ENCODE peak calls at places on chromosomes 4 and X, in nine cellular contexts. P, V, M, C, R, F, L, A and O are unnamed samples. For H3K4me1, the result is how much of the 10 kb centered on the place peaks cover.

GRCh38 chr4:2258091-2259035 is 3.5 kb downstream of the MXD4 start:
- DNase-seq in P (peak), V (no peak), M (no peak), C (no peak), R (no peak), F (peak), L (peak), A (no peak), O (peak)

GRCh38 chr4:141913928-141914327 is 277.5 kb downstream of the IL15 start:
- DNase-seq in P (no peak), V (no peak), M (no peak), C (no peak), R (no peak), F (no peak), L (no peak), A (peak), O (no peak)

GRCh38 chr4:5965225-5965624 is 53.0 kb downstream of the C4orf50 start:
- DNase-seq in P (no peak), V (no peak), M (no peak), C (no peak), R (no peak), F (peak), L (no peak), A (no peak), O (no peak)

GRCh38 chrX:69503835-69504625 is at the start of gene NALF2:
- DNase-seq in P (peak), V (no peak), M (peak), C (peak), R (peak), F (peak), L (no peak), A (peak), O (peak)

GRCh38 chr4:48175806-48176205 is 41.8 kb upstream of the TXK start:
- DNase-seq in P (no peak), V (no peak), M (no peak), C (peak), R (no peak), F (no peak), L (no peak), A (peak), O (no peak)

GRCh38 chr4:182978152-182978827 is 61.1 kb upstream of the DCTD start:
- DNase-seq in P (no peak), V (no peak), M (no peak), C (peak), R (peak), F (no peak), L (no peak), A (peak), O (no peak)

GRCh38 chr4:180827610-180828009 is 1415.6 kb upstream of the TENM3 start:
- DNase-seq in P (no peak), V (no peak), M (no peak), C (peak), R (no peak), F (no peak), L (no peak), A (peak), O (no peak)

GRCh38 chr4:186400676-186401075 is 134.7 kb downstream of the F11 start:
- DNase-seq in P (no peak), V (no peak), M (no peak), C (peak), R (peak), F (no peak), L (no peak), A (peak), O (peak)

GRCh38 chr4:112747035-112747434 is 110.1 kb downstream of the LARP7 start:
- DNase-seq in P (no peak), V (no peak), M (peak), C (no peak), R (peak), F (no peak), L (no peak), A (no peak), O (no peak)

GRCh38 chrX:13258052-13258444 is 61.8 kb downstream of the ATXN3L start:
- DNase-seq in P (no peak), V (no peak), M (no peak), C (no peak), R (no peak), F (no peak), L (no peak), A (no peak), O (no peak)

GRCh38 chrX:125202486-125203378 is 116.9 kb upstream of the TEX13C start:
- DNase-seq in P (peak), V (no peak), M (peak), C (no peak), R (peak), F (no peak), L (no peak), A (no peak), O (no peak)

GRCh38 chr4:138428611-138429010 is 186.5 kb upstream of the SLC7A11 start:
- DNase-seq in P (no peak), V (no peak), M (no peak), C (no peak), R (no peak), F (no peak), L (no peak), A (no peak), O (no peak)

GRCh38 chr4:177246636-177247584 is 62.8 kb upstream of the NEIL3 start:
- DNase-seq in P (no peak), V (no peak), M (no peak), C (peak), R (no peak), F (no peak), L (no peak), A (peak), O (no peak)

GRCh38 chr4:142331132-142331531 is 515.0 kb downstream of the INPP4B start:
- DNase-seq in P (peak), V (no peak), M (no peak), C (no peak), R (no peak), F (no peak), L (no peak), A (no peak), O (no peak)

GRCh38 chr4:186651624-186652023 is 72.0 kb downstream of the FAT1 start:
- DNase-seq in P (peak), V (no peak), M (peak), C (peak), R (peak), F (no peak), L (peak), A (no peak), O (peak)

GRCh38 chr4:22389240-22389871 is 126.5 kb downstream of the ADGRA3 start:
- DNase-seq in P (peak), V (no peak), M (peak), C (peak), R (peak), F (no peak), L (no peak), A (peak), O (peak)

GRCh38 chrX:14406225-14406624 is 123.1 kb upstream of the GLRA2 start:
- DNase-seq in P (no peak), V (no peak), M (no peak), C (no peak), R (no peak), F (no peak), L (no peak), A (no peak), O (no peak)

GRCh38 chr4:20506827-20507226 is 193.4 kb upstream of the PACRGL start:
- DNase-seq in P (no peak), V (no peak), M (no peak), C (peak), R (no peak), F (no peak), L (no peak), A (peak), O (no peak)

GRCh38 chr4:31089815-31090214 is 369.6 kb downstream of the PCDH7 start:
- DNase-seq in P (no peak), V (no peak), M (no peak), C (peak), R (peak), F (peak), L (no peak), A (peak), O (peak)

GRCh38 chr4:78313754-78314120 is 237.8 kb upstream of the ANXA3 start:
- DNase-seq in P (no peak), V (no peak), M (no peak), C (no peak), R (no peak), F (no peak), L (no peak), A (no peak), O (no peak)

GRCh38 chr4:181684310-181684709 is 558.9 kb upstream of the TENM3 start:
- DNase-seq in P (no peak), V (no peak), M (no peak), C (peak), R (no peak), F (no peak), L (no peak), A (peak), O (no peak)

GRCh38 chr4:94076498-94076897 is 131.2 kb upstream of the SMARCAD1 start:
- DNase-seq in P (no peak), V (no peak), M (no peak), C (no peak), R (no peak), F (no peak), L (no peak), A (no peak), O (no peak)

GRCh38 chr4:169612869-169613859 is 781 bp upstream of the NEK1 start:
- DNase-seq in P (peak), V (no peak), M (peak), C (peak), R (peak), F (peak), L (peak), A (peak), O (peak)

GRCh38 chr4:149345424-149345823 is 470.2 kb downstream of the IQCM start:
- DNase-seq in P (no peak), V (no peak), M (no peak), C (no peak), R (peak), F (no peak), L (no peak), A (no peak), O (no peak)

GRCh38 chr4:141486375-141486997 is 149.9 kb upstream of the IL15 start:
- DNase-seq in P (no peak), V (no peak), M (no peak), C (peak), R (peak), F (no peak), L (no peak), A (peak), O (no peak)

GRCh38 chr4:150242820-150243458 is 164.7 kb downstream of the DCLK2 start:
- DNase-seq in P (peak), V (no peak), M (peak), C (no peak), R (peak), F (no peak), L (no peak), A (peak), O (no peak)

GRCh38 chrX:105543271-105543670 is 279.1 kb upstream of the NRK start:
- DNase-seq in P (no peak), V (no peak), M (no peak), C (no peak), R (no peak), F (no peak), L (no peak), A (no peak), O (no peak)

GRCh38 chrX:150529587-150529986 is 38.8 kb upstream of the MTM1 start:
- DNase-seq in P (no peak), V (no peak), M (no peak), C (no peak), R (no peak), F (no peak), L (no peak), A (no peak), O (no peak)

GRCh38 chrX:63661676-63662075 is 123.3 kb downstream of the ARHGEF9 start:
- DNase-seq in P (no peak), V (no peak), M (no peak), C (no peak), R (no peak), F (no peak), L (no peak), A (no peak), O (no peak)

GRCh38 chr4:8293131-8293975 is 23.8 kb downstream of the HTRA3 start:
- DNase-seq in P (no peak), V (no peak), M (no peak), C (no peak), R (no peak), F (peak), L (no peak), A (no peak), O (no peak)

GRCh38 chr4:82746705-82747567 is 51.7 kb downstream of the SCD5 start:
- DNase-seq in P (no peak), V (no peak), M (no peak), C (no peak), R (no peak), F (no peak), L (no peak), A (no peak), O (no peak)

GRCh38 chr4:7788687-7789425 is 150.8 kb downstream of the AFAP1 start:
- DNase-seq in P (no peak), V (no peak), M (no peak), C (no peak), R (no peak), F (peak), L (no peak), A (no peak), O (no peak)

GRCh38 chrX:123962006-123962485 is 540 bp downstream of the STAG2 start:
- DNase-seq in P (no peak), V (no peak), M (no peak), C (no peak), R (no peak), F (no peak), L (no peak), A (no peak), O (no peak)

GRCh38 chr4:4462970-4463369 is 76.1 kb downstream of the NSG1 start:
- DNase-seq in P (no peak), V (no peak), M (no peak), C (no peak), R (no peak), F (no peak), L (no peak), A (peak), O (no peak)

GRCh38 chr4:159097144-159097543 is 5.7 kb upstream of the RAPGEF2 start:
- DNase-seq in P (no peak), V (no peak), M (no peak), C (no peak), R (no peak), F (no peak), L (no peak), A (no peak), O (no peak)

GRCh38 chrX:25640276-25640675 is 497.9 kb upstream of the MAGEB18 start:
- DNase-seq in P (no peak), V (no peak), M (no peak), C (no peak), R (no peak), F (no peak), L (no peak), A (no peak), O (no peak)

GRCh38 chr4:153518001-153518400 is 51.8 kb downstream of the TMEM131L start:
- DNase-seq in P (no peak), V (no peak), M (no peak), C (no peak), R (no peak), F (no peak), L (no peak), A (peak), O (peak)
- TF ChIP-seq CTCF in P (no peak), V (no peak), M (no peak), C (no peak), R (no peak), F (no peak), L (no peak), A (no peak), O (no peak)

DNA sequence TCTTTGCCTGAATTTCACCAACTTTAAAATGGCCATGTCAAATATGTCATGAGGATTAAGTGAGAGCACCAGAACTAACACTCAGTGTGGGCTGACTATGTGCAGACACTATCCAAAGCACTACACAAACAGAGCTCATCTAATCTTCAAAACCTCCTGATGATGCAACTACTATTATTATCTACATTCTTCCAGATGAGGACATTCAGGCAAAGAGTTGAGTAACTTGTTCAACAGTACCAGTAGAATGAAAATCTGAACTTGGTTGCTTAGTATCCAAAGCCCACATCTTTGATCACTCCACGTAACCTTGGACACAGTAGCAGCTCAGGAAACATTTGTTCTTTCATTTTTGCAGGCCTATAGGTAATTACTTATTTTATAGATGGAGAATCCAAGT is 90.1 kb downstream of the ATP8A1 start:
- DNase-seq in P (no peak), V (no peak), M (no peak), C (no peak), R (no peak), F (no peak), L (no peak), A (no peak), O (no peak)
- H3K4me1 ChIP-seq in P (under half), V (under half), M (under half), C (under half), R (under half), F (under half), L (under half), A (under half), O (under half)

GRCh38 chrX:153351981-153352380 is 18.0 kb downstream of the ZNF275 start:
- DNase-seq in P (no peak), V (no peak), M (no peak), C (no peak), R (no peak), F (no peak), L (no peak), A (no peak), O (no peak)

GRCh38 chrX:153357877-153358276 is 23.9 kb downstream of the ZNF275 start:
- DNase-seq in P (no peak), V (no peak), M (no peak), C (no peak), R (no peak), F (no peak), L (no peak), A (no peak), O (no peak)

GRCh38 chrX:153352858-153353257 is 18.9 kb downstream of the ZNF275 start:
- DNase-seq in P (no peak), V (no peak), M (no peak), C (no peak), R (no peak), F (no peak), L (no peak), A (no peak), O (no peak)

GRCh38 chrX:153349952-153350351 is 16.0 kb downstream of the ZNF275 start:
- DNase-seq in P (no peak), V (no peak), M (no peak), C (no peak), R (no peak), F (no peak), L (no peak), A (no peak), O (no peak)

DNA sequence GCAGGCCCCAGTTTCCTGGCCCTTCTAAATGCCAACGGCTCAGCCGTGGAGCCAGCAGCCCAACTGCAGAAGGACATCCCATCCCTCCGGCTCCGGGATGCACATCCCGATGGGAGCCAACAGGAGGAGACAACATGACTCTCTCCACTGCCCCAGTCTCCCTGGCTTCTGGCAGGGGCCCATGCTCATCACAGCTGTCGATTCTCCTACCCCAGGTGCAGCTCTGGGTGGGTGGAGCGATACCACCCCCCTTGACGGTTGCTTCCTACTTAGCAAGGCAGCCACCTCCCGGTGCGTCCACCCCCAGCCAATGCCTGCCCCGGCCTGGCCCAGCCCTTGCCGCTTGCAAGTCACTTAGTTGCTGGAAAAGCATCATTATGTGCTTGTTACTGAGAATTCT is 19.5 kb downstream of the ZNF275 start:
- DNase-seq in P (no peak), V (no peak), M (peak), C (no peak), R (no peak), F (no peak), L (no peak), A (no peak), O (no peak)
- TF ChIP-seq CTCF in P (no peak), V (no peak), M (peak), C (no peak), R (no peak), F (no peak), L (no peak), A (no peak), O (no peak)

GRCh38 chr4:76691767-76692689 is 205.9 kb downstream of the SOWAHB start:
- DNase-seq in P (no peak), V (no peak), M (no peak), C (no peak), R (no peak), F (no peak), L (no peak), A (no peak), O (no peak)

GRCh38 chr4:76690906-76691275 is 207.1 kb downstream of the SOWAHB start:
- DNase-seq in P (no peak), V (no peak), M (no peak), C (no peak), R (no peak), F (no peak), L (no peak), A (peak), O (no peak)

GRCh38 chr4:76688737-76689078 is 209.2 kb downstream of the SOWAHB start:
- DNase-seq in P (no peak), V (no peak), M (peak), C (peak), R (no peak), F (no peak), L (no peak), A (peak), O (no peak)

GRCh38 chr4:76689079-76689817 is 208.7 kb downstream of the SOWAHB start:
- DNase-seq in P (peak), V (no peak), M (peak), C (peak), R (peak), F (peak), L (no peak), A (peak), O (peak)

DNA sequence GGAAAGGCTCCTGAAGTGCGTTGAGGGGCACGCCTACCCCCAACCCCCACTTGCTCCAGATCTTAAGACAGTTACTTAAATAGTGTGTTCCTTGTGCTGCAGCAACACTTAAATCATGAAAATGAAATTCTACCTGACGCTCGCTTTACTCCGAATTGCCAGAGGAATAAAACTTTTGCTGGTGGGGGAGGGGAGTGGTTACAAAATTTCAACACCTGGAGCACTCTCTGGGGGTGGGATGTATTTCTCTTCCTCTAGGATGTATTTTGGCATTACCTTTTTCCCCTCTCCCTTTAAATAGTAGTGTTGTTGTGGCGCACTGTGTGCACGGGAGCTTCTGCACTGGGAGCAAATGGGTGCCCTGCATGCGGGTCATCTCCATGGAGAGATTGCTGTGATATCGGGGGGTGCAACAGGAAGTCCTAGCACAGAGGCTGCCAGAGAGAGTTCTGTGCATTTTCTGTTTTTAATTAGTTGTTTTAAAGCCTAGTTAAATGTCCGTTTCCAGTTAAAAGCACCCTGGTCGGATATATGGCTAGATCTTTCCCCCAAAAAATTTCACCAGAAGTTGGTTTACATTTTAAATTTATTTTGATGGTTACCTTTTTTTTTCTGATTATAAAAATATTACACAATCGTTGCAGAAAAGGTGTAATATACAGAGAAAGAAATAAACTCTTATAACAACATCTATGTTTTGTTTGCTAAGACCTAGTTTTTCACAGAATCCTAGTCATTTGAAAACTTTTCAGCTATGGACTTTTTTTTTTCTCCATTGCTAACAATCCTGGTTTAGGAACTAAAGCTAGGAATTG is 207.6 kb downstream of the SOWAHB start:
- DNase-seq in P (no peak), V (no peak), M (no peak), C (no peak), R (peak), F (no peak), L (no peak), A (peak), O (no peak)
- H3K4me1 ChIP-seq in P (under half), V (under half), M (under half), C (under half), R (under half), F (under half), L (under half), A (under half), O (under half)